ENCODE peak calls at places on chromosomes 2 and 18, in five cellular contexts. M, F, A, B and T are unnamed samples. For H3K9me3, the result is how much of the 10 kb centered on the place peaks cover.

GRCh38 chr2:160666019-160666676 is 172.5 kb upstream of the RBMS1 start:
- DNase-seq in M (no peak), F (no peak), A (no peak), B (no peak), T (no peak)

GRCh38 chr2:169806586-169806985 is 7.9 kb downstream of the SSB start:
- DNase-seq in M (no peak), F (no peak), A (no peak), B (no peak), T (no peak)

GRCh38 chr18:69612242-69612641 is 211.6 kb downstream of the DOK6 start:
- DNase-seq in M (no peak), F (no peak), A (no peak), B (no peak), T (no peak)

GRCh38 chr2:27316655-27317412 is 6.1 kb downstream of the MPV17 start:
- DNase-seq in M (no peak), F (no peak), A (peak), B (peak), T (peak)

GRCh38 chr18:12317664-12318333 is 9.8 kb downstream of the TUBB6 start:
- DNase-seq in M (no peak), F (no peak), A (no peak), B (no peak), T (no peak)

GRCh38 chr2:151067658-151068369 is 193.8 kb downstream of the RBM43 start:
- DNase-seq in M (no peak), F (no peak), A (no peak), B (no peak), T (no peak)

GRCh38 chr2:232632904-232633412 is 446 bp upstream of the EFHD1 start:
- DNase-seq in M (no peak), F (no peak), A (peak), B (peak), T (peak)

GRCh38 chr18:28161608-28162599 is 15.0 kb downstream of the CDH2 start:
- DNase-seq in M (no peak), F (no peak), A (no peak), B (no peak), T (no peak)

GRCh38 chr2:37020212-37020886 is 54.0 kb upstream of the STRN start:
- DNase-seq in M (no peak), F (peak), A (no peak), B (peak), T (peak)

GRCh38 chr2:239202836-239203235 is 198.0 kb downstream of the HDAC4 start:
- DNase-seq in M (no peak), F (no peak), A (no peak), B (peak), T (no peak)

GRCh38 chr2:163471947-163472346 is 263.9 kb downstream of the FIGN start:
- DNase-seq in M (no peak), F (no peak), A (no peak), B (no peak), T (no peak)

GRCh38 chr18:59874166-59874565 is 25.6 kb upstream of the PMAIP1 start:
- DNase-seq in M (no peak), F (no peak), A (no peak), B (no peak), T (no peak)

GRCh38 chr2:197183355-197183754 is 127.2 kb downstream of the ANKRD44 start:
- DNase-seq in M (no peak), F (no peak), A (no peak), B (no peak), T (no peak)

GRCh38 chr2:128457716-128458115 is 139.0 kb upstream of the HS6ST1 start:
- DNase-seq in M (no peak), F (no peak), A (no peak), B (no peak), T (no peak)

GRCh38 chr18:944440-944839 is 39.8 kb downstream of the ADCYAP1 start:
- DNase-seq in M (no peak), F (no peak), A (no peak), B (no peak), T (no peak)

GRCh38 chr2:102208774-102209173 is 22.0 kb downstream of the IL1RL2 start:
- DNase-seq in M (no peak), F (no peak), A (no peak), B (no peak), T (no peak)

GRCh38 chr2:164565345-164565744 is 55.9 kb downstream of the GRB14 start:
- DNase-seq in M (no peak), F (no peak), A (no peak), B (no peak), T (no peak)

GRCh38 chr18:38611036-38611964 is 1045.7 kb upstream of the CELF4 start:
- DNase-seq in M (no peak), F (no peak), A (no peak), B (no peak), T (peak)

GRCh38 chr2:57890462-57890861 is 156.1 kb upstream of the VRK2 start:
- DNase-seq in M (no peak), F (no peak), A (no peak), B (no peak), T (no peak)

GRCh38 chr2:190829642-190830041 is 51.0 kb upstream of the GLS start:
- DNase-seq in M (no peak), F (no peak), A (no peak), B (no peak), T (no peak)

GRCh38 chr2:178241852-178242551 is 47.7 kb downstream of the OSBPL6 start:
- DNase-seq in M (no peak), F (peak), A (no peak), B (no peak), T (peak)

GRCh38 chr18:22165603-22166069 is 3.8 kb upstream of the GATA6 start:
- DNase-seq in M (no peak), F (no peak), A (no peak), B (no peak), T (no peak)

GRCh38 chr2:30026091-30027055 is 105.0 kb upstream of the ALK start:
- DNase-seq in M (no peak), F (no peak), A (no peak), B (peak), T (peak)

GRCh38 chr2:16960579-16960978 is 294.9 kb upstream of the CYRIA start:
- DNase-seq in M (no peak), F (no peak), A (no peak), B (no peak), T (no peak)

GRCh38 chr2:52145005-52145404 is 1113.1 kb upstream of the NRXN1 start:
- DNase-seq in M (no peak), F (no peak), A (no peak), B (no peak), T (no peak)

GRCh38 chr2:46362667-46363012 is 65.4 kb downstream of the EPAS1 start:
- DNase-seq in M (no peak), F (no peak), A (no peak), B (no peak), T (no peak)

GRCh38 chr18:36532815-36533214 is 235.3 kb downstream of the FHOD3 start:
- DNase-seq in M (no peak), F (no peak), A (no peak), B (no peak), T (no peak)

GRCh38 chr18:8987250-8987649 is 115.2 kb upstream of the NDUFV2 start:
- DNase-seq in M (no peak), F (no peak), A (no peak), B (no peak), T (no peak)

GRCh38 chr2:219644801-219645480 is 17.5 kb downstream of the SLC4A3 start:
- DNase-seq in M (no peak), F (peak), A (no peak), B (peak), T (peak)

GRCh38 chr18:33113421-33113820 is 327.1 kb downstream of the CCDC178 start:
- DNase-seq in M (no peak), F (no peak), A (no peak), B (no peak), T (no peak)

GRCh38 chr2:179460530-179460929 is 195.9 kb upstream of the SESTD1 start:
- DNase-seq in M (no peak), F (peak), A (no peak), B (no peak), T (no peak)

DNA sequence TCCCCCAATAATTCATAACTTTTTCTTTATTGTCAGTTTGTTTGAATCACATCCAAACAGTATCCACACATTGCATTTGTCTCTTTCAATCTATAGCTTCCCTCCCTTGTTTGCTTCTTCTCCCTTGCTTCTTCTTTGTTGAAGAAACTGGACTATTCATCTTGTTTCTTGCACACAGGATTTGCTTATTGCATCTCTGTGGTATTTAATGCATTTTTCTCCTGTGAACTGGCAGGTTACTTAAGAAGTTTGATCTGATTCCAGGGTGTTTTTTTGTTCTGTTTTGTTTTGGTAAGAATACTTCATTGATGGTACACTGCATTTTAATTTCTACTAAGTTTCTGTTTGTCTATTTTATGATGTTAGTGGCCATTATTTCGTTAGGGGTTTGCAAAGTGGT is 166.8 kb downstream of the CAMKMT start:
- DNase-seq in M (no peak), F (no peak), A (no peak), B (no peak), T (no peak)
- H3K27ac ChIP-seq in M (no peak), F (no peak), A (no peak), B (no peak), T (no peak)

GRCh38 chr2:203394519-203395227 is 66.5 kb downstream of the ABI2 start:
- DNase-seq in M (no peak), F (no peak), A (no peak), B (no peak), T (no peak)
- TF ChIP-seq CTCF in M (no peak), F (no peak), A (no peak), B (no peak), T (no peak)

GRCh38 chr2:105990624-105991023 is 203.5 kb downstream of the UXS1 start:
- DNase-seq in M (no peak), F (no peak), A (no peak), B (no peak), T (no peak)
- H3K9me3 ChIP-seq in M (under half), F (under half), A (under half), B (under half), T (under half)

GRCh38 chr2:171723724-171724683 is 36.7 kb downstream of the DYNC1I2 start:
- DNase-seq in M (no peak), F (no peak), A (no peak), B (no peak), T (no peak)
- H3K27ac ChIP-seq in M (no peak), F (no peak), A (no peak), B (no peak), T (no peak)

DNA sequence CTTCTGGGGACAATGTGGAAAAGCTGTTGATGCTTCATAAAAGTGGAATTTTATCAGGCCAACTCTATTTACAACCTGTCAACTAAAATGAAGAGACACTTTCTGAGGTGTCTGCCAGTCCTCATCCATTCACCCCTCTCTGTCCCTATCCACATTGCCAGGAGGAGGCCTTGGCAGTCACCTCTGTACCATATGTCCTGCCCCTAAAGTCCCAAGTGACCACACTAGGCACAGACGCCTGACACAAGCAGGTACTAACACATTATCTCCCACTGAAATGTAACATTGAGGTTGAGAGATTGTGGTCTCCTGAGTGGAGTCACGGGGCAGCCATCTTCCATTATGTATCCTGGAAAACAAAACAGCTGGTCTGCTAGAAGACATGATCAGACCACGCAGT is 71.4 kb downstream of the OSBPL1A start:
- DNase-seq in M (no peak), F (no peak), A (no peak), B (no peak), T (no peak)
- TF ChIP-seq CTCF in M (no peak), F (no peak), A (no peak), B (no peak), T (no peak)

DNA sequence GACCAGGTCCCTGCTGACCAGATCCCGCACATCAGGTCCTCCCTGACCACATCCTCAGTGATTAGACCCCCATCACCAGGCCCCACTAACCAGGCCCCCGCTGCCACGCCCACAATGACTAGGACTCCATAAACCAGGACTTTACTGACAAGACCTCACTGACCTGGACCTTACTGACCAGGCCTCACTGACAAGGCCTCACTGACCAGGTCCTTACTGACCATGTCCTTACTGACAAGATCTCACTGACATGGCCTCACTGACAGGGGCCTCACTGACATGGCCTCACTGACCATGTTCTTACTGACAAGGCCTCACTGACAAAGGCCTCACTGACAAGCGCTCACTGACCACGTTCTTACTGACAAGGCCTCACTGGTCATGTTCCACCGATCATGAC is 107.9 kb upstream of the TEKT4 start:
- DNase-seq in M (no peak), F (no peak), A (no peak), B (no peak), T (no peak)
- H3K9me3 ChIP-seq in M (under half), F (under half), A (under half), B (under half), T (under half)

GRCh38 chr18:10122116-10122515 is 208.3 kb downstream of the VAPA start:
- DNase-seq in M (no peak), F (no peak), A (no peak), B (no peak), T (no peak)
- H3K27ac ChIP-seq in M (no peak), F (peak), A (no peak), B (no peak), T (peak)

DNA sequence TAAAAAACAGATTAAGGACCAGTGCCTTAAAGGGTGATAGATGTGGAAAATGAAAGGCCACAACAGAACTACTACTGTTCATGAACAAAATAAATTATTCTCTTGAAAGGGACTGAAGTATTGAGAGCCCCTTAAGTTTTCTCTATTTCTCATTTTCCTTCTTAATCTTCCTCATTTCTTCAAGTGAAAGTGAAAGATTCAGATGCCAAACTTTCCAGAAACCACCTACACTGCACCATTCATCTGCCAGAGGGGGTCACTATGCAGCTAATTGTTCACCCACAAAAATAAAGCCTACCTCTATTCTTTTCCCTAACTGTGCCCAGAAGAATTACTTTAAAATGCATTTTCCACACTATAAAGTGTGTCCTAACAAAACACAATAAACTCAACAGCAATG is 140.1 kb downstream of the NR4A2 start:
- DNase-seq in M (no peak), F (no peak), A (no peak), B (no peak), T (no peak)
- TF ChIP-seq CTCF in M (no peak), F (peak), A (no peak), B (no peak), T (no peak)